ENCODE peak calls at places on chromosome 4, in five cellular contexts. K is CD8-positive, alpha-beta memory T cell; Y is BE2C; M is mesendoderm; X is neural progenitor cell. J is an unnamed sample. For H3K4me1, the result is how much of the 10 kb centered on the place peaks cover.

GRCh38 chr4:14177987-14178386 is 550.5 kb upstream of the BOD1L1 start:
- DNase-seq in K (no peak), Y (no peak), M (peak), X (no peak), J (no peak)

GRCh38 chr4:113355550-113356371 is 306.3 kb downstream of the ANK2 start:
- DNase-seq in K (peak), Y (peak), M (peak), X (no peak), J (peak)

GRCh38 chr4:105432438-105432837 is 41.4 kb downstream of the PPA2 start:
- DNase-seq in K (no peak), Y (no peak), M (no peak), X (no peak), J (no peak)

GRCh38 chr4:122218762-122219161 is 66.6 kb downstream of the BLTP1 start:
- DNase-seq in K (no peak), Y (peak), M (peak), X (peak), J (no peak)

GRCh38 chr4:77040265-77040664 is 35.5 kb downstream of the CCNI start:
- DNase-seq in K (no peak), Y (no peak), M (no peak), X (no peak), J (no peak)

GRCh38 chr4:168480991-168481588 is 798 bp upstream of the DDX60L start:
- DNase-seq in K (peak), Y (no peak), M (no peak), X (no peak), J (peak)

GRCh38 chr4:116515959-116516358 is 569.4 kb downstream of the TRAM1L1 start:
- DNase-seq in K (no peak), Y (no peak), M (peak), X (no peak), J (no peak)

GRCh38 chr4:59936566-59936965 is 1263.6 kb upstream of the ADGRL3 start:
- DNase-seq in K (no peak), Y (no peak), M (no peak), X (no peak), J (no peak)

GRCh38 chr4:76197971-76198410 is 15.6 kb downstream of the SCARB2 start:
- DNase-seq in K (no peak), Y (peak), M (no peak), X (peak), J (peak)

GRCh38 chr4:124060261-124060918 is 652.1 kb downstream of the ANKRD50 start:
- DNase-seq in K (no peak), Y (no peak), M (no peak), X (no peak), J (peak)

GRCh38 chr4:109213056-109213455 is 89.4 kb downstream of the COL25A1 start:
- DNase-seq in K (no peak), Y (no peak), M (no peak), X (no peak), J (no peak)

GRCh38 chr4:140136509-140136908 is 17.5 kb downstream of the MAML3 start:
- DNase-seq in K (no peak), Y (no peak), M (no peak), X (no peak), J (no peak)

GRCh38 chr4:140138428-140138827 is 15.6 kb downstream of the MAML3 start:
- DNase-seq in K (no peak), Y (no peak), M (peak), X (peak), J (no peak)

GRCh38 chr4:140135529-140136021 is 18.4 kb downstream of the MAML3 start:
- DNase-seq in K (no peak), Y (peak), M (no peak), X (no peak), J (peak)

GRCh38 chr4:140134780-140135179 is 19.2 kb downstream of the MAML3 start:
- DNase-seq in K (no peak), Y (no peak), M (no peak), X (no peak), J (no peak)

DNA sequence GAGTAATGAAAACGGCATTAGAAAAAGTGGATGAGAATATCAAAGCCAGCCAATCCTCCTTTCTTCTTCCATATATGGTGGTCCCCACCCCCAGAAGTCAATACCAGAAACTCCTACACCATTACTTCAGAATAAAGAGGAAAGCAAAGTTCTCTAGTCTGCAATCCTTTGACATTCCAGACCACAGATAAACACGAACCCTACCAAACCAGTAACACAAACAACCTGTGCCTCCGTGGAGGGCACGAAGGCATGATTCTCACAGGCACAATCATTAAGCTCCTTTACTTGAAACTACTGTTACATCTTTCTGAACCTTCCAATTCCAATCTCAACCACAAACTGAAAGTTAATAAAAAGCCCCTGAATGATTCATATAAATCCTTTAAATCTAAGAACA is 16.3 kb downstream of the MAML3 start:
- DNase-seq in K (no peak), Y (no peak), M (peak), X (no peak), J (no peak)
- H3K4me1 ChIP-seq in K (under half), Y (under half), M (under half), X (under half), J (under half)

GRCh38 chr4:126894963-126895362 is 737.8 kb upstream of the INTU start:
- DNase-seq in K (no peak), Y (no peak), M (no peak), X (no peak), J (no peak)
- H3K4me1 ChIP-seq in K (under half), Y (under half), M (under half), X (under half), J (under half)

DNA sequence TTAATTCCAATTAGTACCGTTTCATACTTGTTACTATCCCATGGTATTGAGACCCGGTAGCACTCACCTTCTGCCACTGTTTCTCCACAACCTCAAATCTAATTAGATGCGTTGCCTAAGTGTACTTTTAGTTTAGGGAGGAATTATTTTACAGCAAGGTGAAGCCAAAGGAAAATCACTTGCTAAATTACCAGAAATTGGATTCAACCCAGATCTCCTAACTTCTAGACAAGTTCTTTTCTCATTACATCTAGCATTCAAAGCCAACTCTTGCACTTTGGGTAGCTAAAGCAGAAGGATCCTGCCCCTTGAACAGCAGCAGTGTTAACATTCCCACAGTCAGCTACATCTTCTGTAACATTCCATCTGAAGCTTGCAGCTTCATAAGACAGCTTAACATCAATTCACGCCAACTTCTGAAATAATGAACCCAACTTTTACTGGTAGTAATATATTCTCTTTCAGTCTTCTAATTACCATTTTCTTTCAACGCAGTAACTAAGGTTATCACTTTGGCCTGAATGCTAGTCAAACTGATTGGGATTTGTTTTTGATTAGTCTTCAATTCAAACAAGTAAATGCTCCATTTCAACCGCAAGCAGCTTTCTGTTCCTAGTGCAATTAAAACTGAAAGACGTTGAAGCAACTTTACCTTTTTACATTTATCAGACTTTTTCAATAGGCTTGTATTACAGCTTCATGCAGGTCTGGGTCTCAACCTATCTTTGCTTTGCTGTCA is 944 bp upstream of the SEC31A start:
- DNase-seq in K (no peak), Y (no peak), M (peak), X (peak), J (no peak)
- H3K4me1 ChIP-seq in K (under half), Y (under half), M (under half), X (under half), J (under half)

DNA sequence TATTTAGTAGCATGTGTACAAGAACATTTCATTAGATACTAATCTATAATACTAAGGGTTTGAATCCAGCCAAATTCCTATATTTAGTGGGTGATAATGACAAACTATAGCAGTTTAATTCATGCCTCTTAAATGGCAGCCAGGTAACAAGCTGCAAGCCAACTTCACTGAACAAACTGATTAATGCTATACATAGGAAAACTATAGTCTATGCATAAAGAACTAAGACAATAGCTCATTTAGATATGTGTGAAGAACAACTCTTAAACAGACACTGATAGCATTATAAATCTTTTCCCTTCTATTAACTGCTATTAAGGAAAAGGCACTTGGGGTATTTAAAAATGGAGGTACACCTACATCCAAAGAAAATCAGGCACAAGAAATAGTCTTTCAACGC is 19.1 kb downstream of the ACSL1 start:
- DNase-seq in K (no peak), Y (no peak), M (no peak), X (no peak), J (no peak)
- H3K4me1 ChIP-seq in K (under half), Y (under half), M (under half), X (under half), J (under half)

GRCh38 chr4:37982736-37983135 is 22.5 kb downstream of the PTTG2 start:
- DNase-seq in K (no peak), Y (no peak), M (no peak), X (no peak), J (no peak)

GRCh38 chr4:37978509-37978908 is 18.3 kb downstream of the PTTG2 start:
- DNase-seq in K (no peak), Y (no peak), M (no peak), X (no peak), J (no peak)

GRCh38 chr4:37983951-37984350 is 23.8 kb downstream of the PTTG2 start:
- DNase-seq in K (no peak), Y (no peak), M (no peak), X (no peak), J (no peak)

GRCh38 chr4:37981425-37981824 is 21.2 kb downstream of the PTTG2 start:
- DNase-seq in K (no peak), Y (no peak), M (peak), X (no peak), J (no peak)

DNA sequence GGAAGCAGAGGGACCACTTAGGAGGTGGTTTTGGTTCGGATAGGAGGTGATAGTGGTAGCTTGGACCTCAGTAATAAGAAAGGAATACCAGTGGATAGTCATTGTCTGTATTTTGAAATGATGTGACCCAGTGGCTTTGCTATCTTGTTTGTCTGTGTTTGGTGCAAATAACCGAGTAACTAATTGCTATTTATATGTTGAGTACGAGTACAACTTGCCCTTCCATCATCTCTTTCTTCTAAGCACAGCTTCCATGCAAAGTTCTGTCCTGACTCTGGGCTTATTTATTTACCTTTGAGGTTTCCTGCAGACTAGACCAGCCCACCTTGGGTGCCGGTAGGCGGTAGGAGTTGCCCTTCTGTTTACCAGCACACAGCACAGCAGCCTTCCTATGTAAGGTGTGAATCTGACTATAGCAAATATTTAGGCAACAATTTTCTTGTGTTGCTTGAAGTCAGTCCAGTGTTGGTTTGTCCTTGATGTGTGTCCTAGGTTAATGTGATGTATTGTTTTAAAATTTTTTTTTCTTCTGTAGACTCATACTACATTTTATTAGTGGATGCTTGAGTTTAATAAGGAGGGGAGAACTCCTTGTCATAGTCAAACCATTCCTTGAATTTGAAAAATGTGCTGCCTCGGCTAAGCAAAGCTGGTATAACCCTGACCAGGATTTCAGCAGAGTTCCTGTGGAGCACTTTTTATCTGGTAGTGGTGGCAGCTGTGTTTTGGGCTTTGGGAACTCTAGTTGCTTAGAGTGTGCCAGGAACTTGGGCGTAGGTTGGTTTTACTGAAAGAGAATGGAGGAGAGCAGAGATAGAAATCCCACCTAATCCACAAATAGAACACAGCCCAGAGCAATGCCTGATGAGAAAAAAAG is 21.9 kb downstream of the PTTG2 start:
- DNase-seq in K (no peak), Y (no peak), M (peak), X (no peak), J (no peak)
- H3K4me1 ChIP-seq in K (under half), Y (under half), M (under half), X (under half), J (under half)

DNA sequence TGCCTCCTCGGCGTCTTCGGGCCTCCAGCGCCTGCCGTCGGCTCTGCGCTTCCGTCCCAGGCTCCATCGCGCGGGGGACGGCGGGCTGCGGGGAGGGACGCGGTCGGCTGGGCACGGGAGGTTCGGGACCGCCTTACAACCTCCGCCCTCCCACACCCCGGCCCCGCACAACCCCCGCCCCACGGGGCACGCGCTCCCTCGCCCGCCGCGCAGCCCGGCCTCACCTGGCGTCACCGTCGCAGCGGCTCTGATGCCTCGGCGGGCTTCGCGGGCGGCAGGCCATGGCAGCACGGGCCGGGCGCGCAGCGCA is 258 bp downstream of the SLBP start:
- DNase-seq in K (no peak), Y (no peak), M (peak), X (no peak), J (peak)
- H3K4me1 ChIP-seq in K (half or more), Y (under half), M (under half), X (under half), J (under half)

DNA sequence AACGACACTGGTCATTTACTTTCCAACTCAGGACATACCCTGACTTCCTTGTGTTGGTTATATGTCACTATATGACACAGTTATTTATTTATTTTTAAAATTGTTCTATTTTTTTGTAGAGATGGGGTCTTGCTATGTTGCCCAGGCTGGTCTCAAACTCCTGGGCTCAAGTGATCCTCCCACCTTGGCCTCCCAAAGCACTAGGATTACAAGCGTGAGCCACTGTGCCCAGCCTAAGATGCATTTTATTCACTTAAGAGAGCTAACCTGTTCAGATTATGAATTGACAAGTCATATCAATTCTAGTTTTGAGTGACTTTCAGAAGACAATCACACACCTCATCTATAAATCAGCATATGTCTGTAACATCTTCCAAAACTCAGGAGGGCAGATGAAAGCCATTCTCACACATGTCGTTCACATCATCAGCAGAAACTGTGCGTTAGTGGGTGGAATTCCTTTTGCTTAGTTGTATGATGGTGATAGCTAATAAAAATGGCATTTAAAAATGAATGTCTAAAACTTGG is 9.4 kb upstream of the RHOH start:
- DNase-seq in K (no peak), Y (no peak), M (no peak), X (no peak), J (no peak)
- H3K4me1 ChIP-seq in K (under half), Y (under half), M (under half), X (under half), J (under half)

J was measured in SJCRH30.